ENCODE peak calls at places on chromosome 3, in four cellular contexts. W is epithelial cell of proximal tubule, U is PC-3, N is fibroblast of lung. Q is an unnamed sample.

GRCh38 chr3:25094932-25095690 is 333.0 kb upstream of the RARB start:
- DNase-seq in W (no peak), N (no peak), U (no peak), Q (no peak)

GRCh38 chr3:183548262-183548769 is 7.2 kb downstream of the KLHL6 start:
- DNase-seq in U (peak), W (peak), N (peak), Q (peak)

GRCh38 chr3:100364421-100364820 is 29.9 kb downstream of the NIT2 start:
- DNase-seq in W (no peak), U (no peak), N (no peak), Q (no peak)

GRCh38 chr3:114582929-114583328 is 289.1 kb downstream of the TIGIT start:
- DNase-seq in N (no peak), U (no peak), W (no peak), Q (no peak)

GRCh38 chr3:7779331-7779730 is 722.3 kb upstream of the LMCD1 start:
- DNase-seq in N (peak), W (no peak), U (no peak), Q (no peak)

GRCh38 chr3:147864754-147865354 is 455.7 kb downstream of the ZIC1 start:
- DNase-seq in W (no peak), N (peak), U (peak), Q (no peak)

GRCh38 chr3:105527538-105527937 is 160.8 kb downstream of the ALCAM start:
- DNase-seq in U (peak), W (no peak), N (no peak), Q (no peak)

GRCh38 chr3:15345608-15346137 is 13.3 kb upstream of the SH3BP5 start:
- DNase-seq in N (no peak), W (no peak), U (no peak), Q (no peak)

GRCh38 chr3:117887896-117888295 is 1146.8 kb downstream of the IGSF11 start:
- DNase-seq in U (no peak), W (no peak), N (peak), Q (no peak)

GRCh38 chr3:157540656-157541055 is 37.4 kb upstream of the VEPH1 start:
- DNase-seq in U (no peak), N (no peak), W (no peak), Q (no peak)

GRCh38 chr3:138945646-138946553 is 1.0 kb downstream of the FOXL2 start:
- DNase-seq in W (no peak), U (no peak), N (peak), Q (no peak)

GRCh38 chr3:4656059-4656458 is 162.9 kb downstream of the ITPR1 start:
- DNase-seq in N (peak), U (peak), W (no peak), Q (peak)

GRCh38 chr3:46467562-46467961 is 2.9 kb upstream of the LTF start:
- DNase-seq in N (no peak), W (no peak), U (no peak), Q (no peak)

GRCh38 chr3:146834917-146835316 is 229.8 kb upstream of the PLSCR5 start:
- DNase-seq in W (no peak), U (no peak), N (peak), Q (peak)

GRCh38 chr3:169128579-169128978 is 534.9 kb downstream of the MECOM start:
- DNase-seq in U (peak), N (no peak), W (no peak), Q (no peak)

GRCh38 chr3:14703128-14703750 is 28.3 kb downstream of the C3orf20 start:
- DNase-seq in W (no peak), N (no peak), U (no peak), Q (no peak)

GRCh38 chr3:88038561-88038960 is 20.2 kb downstream of the CGGBP1 start:
- DNase-seq in W (peak), N (peak), U (no peak), Q (no peak)

GRCh38 chr3:179796421-179796820 is 143.6 kb downstream of the USP13 start:
- DNase-seq in W (no peak), N (no peak), U (no peak), Q (no peak)

GRCh38 chr3:194375473-194375872 is 5.9 kb upstream of the LRRC15 start:
- DNase-seq in W (no peak), N (no peak), U (peak), Q (no peak)

GRCh38 chr3:196967412-196968232 is 1.0 kb downstream of the PIGZ start:
- DNase-seq in W (no peak), N (no peak), U (no peak), Q (no peak)

GRCh38 chr3:14306167-14306566 is 96.2 kb upstream of the SLC6A6 start:
- DNase-seq in W (no peak), N (no peak), U (no peak), Q (no peak)

GRCh38 chr3:67357610-67358458 is 296.6 kb downstream of the SUCLG2 start:
- DNase-seq in N (peak), W (peak), U (peak), Q (no peak)
- TF ChIP-seq CTCF in N (no peak), W (peak), U (peak), Q (peak)

DNA sequence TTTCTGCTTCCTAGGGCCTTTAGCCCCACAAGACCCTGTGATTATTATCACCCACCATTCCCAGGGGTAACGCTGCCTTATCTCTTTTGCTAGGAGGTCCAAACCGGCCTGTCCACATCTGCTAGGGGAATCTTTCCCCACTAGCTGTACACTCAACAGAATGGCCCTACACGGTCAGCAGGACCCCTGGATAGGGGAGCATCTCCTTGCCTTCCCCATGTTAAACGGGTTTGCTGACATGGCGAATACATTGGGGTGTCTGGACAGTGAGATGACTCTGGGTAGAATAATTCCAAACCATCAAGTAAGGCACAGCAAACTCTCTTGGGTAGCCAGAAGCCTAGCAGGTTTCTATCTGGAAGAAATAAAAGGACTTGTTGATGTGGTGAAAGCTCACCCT is 702 bp downstream of the TRAIP start:
- DNase-seq in U (no peak), N (no peak), W (no peak), Q (no peak)
- TF ChIP-seq CTCF in U (no peak), N (no peak), W (no peak), Q (no peak)

DNA sequence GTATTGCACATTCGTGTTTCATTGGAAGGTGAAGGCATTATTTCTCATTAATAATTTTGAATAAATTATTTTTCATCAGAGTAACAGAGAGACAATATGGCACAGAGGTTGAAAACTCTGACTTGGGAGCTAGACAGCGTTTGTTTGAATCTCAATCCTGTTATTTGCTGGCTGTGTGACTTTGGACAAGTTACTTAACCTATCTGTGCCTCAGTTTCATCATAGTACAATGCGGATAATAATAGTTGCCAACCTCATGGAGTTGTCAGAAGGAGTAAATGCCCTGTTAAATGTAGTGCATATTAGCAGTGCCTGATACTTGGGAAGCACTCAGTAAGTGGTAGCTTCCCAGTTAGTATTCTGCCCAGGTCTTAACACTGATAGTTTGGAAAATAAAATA is 151.7 kb downstream of the SPATA16 start:
- DNase-seq in N (no peak), U (no peak), W (no peak), Q (no peak)
- TF ChIP-seq CTCF in N (no peak), U (no peak), W (no peak), Q (no peak)

GRCh38 chr3:125246237-125246636 is 33.7 kb upstream of the SLC12A8 start:
- DNase-seq in N (no peak), W (no peak), U (no peak), Q (no peak)

GRCh38 chr3:125245521-125245920 is 33.0 kb upstream of the SLC12A8 start:
- DNase-seq in W (no peak), U (no peak), N (peak), Q (no peak)

GRCh38 chr3:125256675-125257074 is 44.1 kb upstream of the SLC12A8 start:
- DNase-seq in U (no peak), N (no peak), W (no peak), Q (no peak)

DNA sequence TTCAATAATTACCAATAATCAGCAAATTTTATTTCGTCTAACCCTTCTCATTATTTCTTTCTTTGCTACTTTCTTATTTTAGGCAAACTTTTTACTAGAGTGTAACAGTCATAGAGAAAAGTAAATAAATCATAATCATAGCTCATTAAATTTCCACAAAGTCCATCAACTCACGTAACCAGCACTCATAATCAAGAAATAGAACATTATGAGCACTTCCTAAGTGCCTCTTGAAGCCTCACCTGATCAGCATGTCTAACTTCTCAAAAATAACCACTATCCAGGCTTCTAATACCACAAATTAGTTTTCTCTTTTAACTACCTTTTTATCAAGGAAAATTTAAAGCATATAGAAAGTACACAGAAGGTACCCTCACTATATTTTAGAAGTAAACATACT is 38.4 kb upstream of the SLC12A8 start:
- DNase-seq in U (no peak), W (no peak), N (no peak), Q (no peak)
- TF ChIP-seq CTCF in U (no peak), W (no peak), N (no peak), Q (no peak)

DNA sequence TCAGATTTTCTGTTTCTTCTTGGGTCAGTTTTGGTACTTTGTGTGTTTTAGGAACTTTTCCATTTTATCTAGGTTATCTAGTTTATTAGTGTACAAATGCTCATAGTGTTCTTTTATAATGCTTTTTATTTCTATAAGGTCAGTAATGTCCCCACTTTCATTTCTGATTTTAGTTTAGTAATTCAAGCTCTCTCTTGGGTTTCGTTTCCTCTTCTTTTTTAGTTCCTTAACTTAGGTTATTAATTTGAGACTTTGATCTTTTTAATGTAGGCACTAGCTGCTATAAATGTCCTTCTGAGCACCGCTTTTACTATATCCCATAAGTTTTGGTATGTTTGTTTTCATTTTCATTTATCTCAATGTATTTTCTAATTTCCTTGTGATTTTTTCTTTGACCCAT is 27.0 kb upstream of the CD200R1L start:
- DNase-seq in U (no peak), W (no peak), N (no peak), Q (no peak)
- TF ChIP-seq CTCF in U (no peak), W (no peak), N (no peak), Q (no peak)

GRCh38 chr3:149529099-149529498 is 54.6 kb downstream of the TM4SF4 start:
- DNase-seq in N (no peak), W (no peak), U (no peak), Q (no peak)

GRCh38 chr3:149528344-149528657 is 53.8 kb downstream of the TM4SF4 start:
- DNase-seq in U (no peak), N (no peak), W (no peak), Q (no peak)

GRCh38 chr3:149532463-149533180 is 58.1 kb downstream of the TM4SF4 start:
- DNase-seq in U (no peak), N (no peak), W (no peak), Q (no peak)

GRCh38 chr3:149523899-149524298 is 49.4 kb downstream of the TM4SF4 start:
- DNase-seq in U (no peak), N (no peak), W (no peak), Q (no peak)

GRCh38 chr3:149527531-149528343 is 53.2 kb downstream of the TM4SF4 start:
- DNase-seq in U (no peak), W (no peak), N (no peak), Q (no peak)
- TF ChIP-seq CTCF in U (no peak), W (peak), N (peak), Q (peak)

DNA sequence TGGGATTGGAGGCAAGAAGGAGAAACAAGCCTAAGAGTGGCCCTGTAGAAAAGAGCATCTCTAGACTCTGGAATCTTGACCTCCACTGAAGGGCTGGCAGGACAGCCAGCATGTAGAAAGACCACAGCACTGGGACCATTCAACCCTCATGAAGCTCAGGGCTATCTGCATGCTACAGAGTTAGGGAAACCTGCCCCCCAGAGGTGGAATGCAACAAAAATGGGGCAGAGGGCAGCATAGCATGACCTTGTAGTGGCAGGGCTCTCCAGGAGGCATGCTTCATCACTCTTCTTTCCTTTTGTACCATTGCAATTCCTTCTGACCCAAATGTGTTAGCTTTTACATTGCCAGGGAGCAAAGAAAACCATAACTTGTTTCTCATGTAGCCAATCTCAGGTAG is 445.4 kb downstream of the EPHB1 start:
- DNase-seq in U (no peak), W (no peak), N (no peak), Q (no peak)
- TF ChIP-seq CTCF in U (no peak), W (peak), N (no peak), Q (no peak)

DNA sequence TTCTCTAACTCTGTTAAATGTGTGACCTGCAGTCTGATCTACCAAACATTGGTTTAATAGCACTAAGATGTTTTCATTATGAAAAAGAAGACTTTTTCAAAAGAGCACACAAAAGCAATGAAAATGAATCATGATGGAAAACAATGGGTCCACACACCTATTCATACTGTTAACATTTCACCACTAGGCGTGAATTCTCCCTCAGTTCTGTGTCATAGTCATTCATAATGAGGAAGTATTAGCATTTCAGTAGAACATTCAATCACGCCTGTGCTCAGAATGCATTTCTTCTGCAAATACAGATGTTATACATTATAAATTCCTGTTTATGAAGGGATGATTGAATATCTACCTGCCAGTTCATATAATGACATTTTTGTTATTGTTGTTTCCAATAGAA is 35.9 kb downstream of the EIF4E3 start:
- DNase-seq in N (no peak), U (no peak), W (no peak), Q (no peak)
- TF ChIP-seq CTCF in N (no peak), U (no peak), W (peak), Q (no peak)

GRCh38 chr3:10855871-10856662 is 40.0 kb downstream of the SLC6A11 start:
- DNase-seq in U (no peak), W (no peak), N (no peak), Q (no peak)
- TF ChIP-seq CTCF in U (peak), W (peak), N (peak), Q (peak)

Q was measured in astrocyte of the cerebellum.